ENCODE peak calls at places on chromosomes 11 and 22, in six cellular contexts. J is IMR-90, N is neuronal stem cell, H is mesendoderm, U is H1, V is mesenchymal stem cell. A is an unnamed sample.

GRCh38 chr11:70315726-70316125 is 45.2 kb downstream of the PPFIA1 start:
- DNase-seq in J (no peak), N (no peak), H (no peak), U (no peak), V (no peak), A (no peak)

GRCh38 chr11:10303558-10304363 is 1.1 kb upstream of the ADM start:
- DNase-seq in J (peak), N (no peak), H (peak), U (peak), V (peak), A (peak)

GRCh38 chr11:120337133-120337895 is 1.1 kb downstream of the ARHGEF12 start:
- DNase-seq in J (no peak), N (peak), H (peak), U (no peak), V (peak), A (peak)

GRCh38 chr22:22944268-22944985 is 56.8 kb downstream of the IGLL5 start:
- DNase-seq in J (no peak), N (no peak), H (no peak), U (peak), V (no peak), A (peak)

GRCh38 chr11:74492974-74493815 is at the start of gene LIPT2:
- DNase-seq in J (peak), N (peak), H (peak), U (peak), V (peak), A (peak)

GRCh38 chr11:110153474-110153873 is 60.3 kb downstream of the ZC3H12C start:
- DNase-seq in J (no peak), N (no peak), H (no peak), U (no peak), V (no peak), A (no peak)

GRCh38 chr11:25667871-25668270 is 664.1 kb upstream of the ANO3 start:
- DNase-seq in J (no peak), N (no peak), H (no peak), U (no peak), V (no peak), A (no peak)

GRCh38 chr11:80424012-80424695 is 983.3 kb upstream of the TENM4 start:
- DNase-seq in J (no peak), N (no peak), H (peak), U (no peak), V (no peak), A (peak)

GRCh38 chr11:63985812-63986155 is 454 bp upstream of the OTUB1 start:
- DNase-seq in J (no peak), N (no peak), H (no peak), U (no peak), V (no peak), A (no peak)

GRCh38 chr22:49671331-49672012 is 156.2 kb downstream of the BRD1 start:
- DNase-seq in J (no peak), N (no peak), H (no peak), U (peak), V (no peak), A (peak)

GRCh38 chr22:50340157-50340879 is 2.8 kb upstream of the PPP6R2 start:
- DNase-seq in J (no peak), N (no peak), H (peak), U (no peak), V (peak), A (no peak)

GRCh38 chr11:14320020-14320419 is 39.0 kb downstream of the RRAS2 start:
- DNase-seq in J (peak), N (no peak), H (no peak), U (no peak), V (peak), A (no peak)

GRCh38 chr11:69060005-69060404 is 11.3 kb downstream of the TPCN2 start:
- DNase-seq in J (no peak), N (no peak), H (no peak), U (no peak), V (no peak), A (no peak)

GRCh38 chr22:33314316-33314715 is 256.1 kb upstream of the SYN3 start:
- DNase-seq in J (no peak), N (no peak), H (no peak), U (no peak), V (no peak), A (no peak)

GRCh38 chr11:120964857-120965256 is 59.0 kb upstream of the TBCEL start:
- DNase-seq in J (peak), N (no peak), H (no peak), U (no peak), V (peak), A (no peak)

GRCh38 chr11:68340784-68341556 is 28.6 kb downstream of the LRP5 start:
- DNase-seq in J (no peak), N (no peak), H (no peak), U (no peak), V (peak), A (no peak)

GRCh38 chr22:23263651-23264555 is 83.6 kb downstream of the BCR start:
- DNase-seq in J (no peak), N (no peak), H (no peak), U (no peak), V (no peak), A (no peak)

GRCh38 chr11:72673284-72673942 is 809 bp downstream of the PDE2A start:
- DNase-seq in J (no peak), N (peak), H (peak), U (peak), V (no peak), A (no peak)

GRCh38 chr11:107583629-107584195 is 7.2 kb upstream of the ELMOD1 start:
- DNase-seq in J (peak), N (no peak), H (no peak), U (no peak), V (no peak), A (no peak)

DNA sequence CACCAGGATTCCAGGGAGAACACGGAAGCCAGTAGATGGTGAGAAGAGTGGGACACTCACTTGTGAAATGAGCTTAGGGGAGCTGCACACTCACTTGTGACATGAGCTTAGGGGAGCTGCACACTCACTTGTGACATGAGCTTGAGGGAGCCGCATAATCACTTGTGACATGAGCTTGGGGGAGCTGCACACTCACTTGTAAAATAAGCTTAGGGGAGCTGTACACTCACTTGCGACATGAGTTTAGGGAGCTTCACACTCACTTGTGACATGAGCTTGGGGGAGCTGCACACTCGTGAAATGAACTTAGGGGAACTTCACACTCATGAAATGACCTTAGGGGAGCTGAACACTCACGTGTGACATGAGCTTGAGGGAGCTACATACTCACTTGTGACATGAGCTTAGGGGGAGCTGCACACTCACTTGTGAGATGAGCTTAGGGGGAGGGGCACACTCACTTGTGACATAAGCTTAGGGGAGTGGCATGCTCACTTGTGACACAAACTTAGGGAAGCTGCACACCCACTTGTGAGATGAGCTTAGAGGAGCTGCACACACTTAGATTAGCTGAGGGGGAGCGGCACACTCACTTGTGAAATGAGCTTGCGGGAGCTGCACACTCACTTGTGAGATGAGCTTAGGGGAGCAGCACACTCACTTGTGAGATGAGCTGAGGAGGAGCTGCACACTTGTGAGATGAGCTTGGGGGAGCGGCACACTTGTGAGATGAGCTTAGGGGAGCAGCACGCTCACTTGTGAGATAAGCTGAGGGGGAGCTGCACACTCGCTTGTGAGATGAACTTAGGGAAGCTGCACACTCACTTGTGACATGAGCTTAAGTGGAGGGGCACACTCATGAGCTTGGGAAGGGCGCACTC is 59.0 kb downstream of the NCAPD3 start:
- DNase-seq in J (no peak), N (peak), H (peak), U (peak), V (no peak), A (peak)
- H2BK15ac ChIP-seq in J (no peak), N (no peak), H (no peak), U (no peak), V (no peak), A (no peak)

GRCh38 chr11:47139878-47140277 is 36.8 kb downstream of the ARFGAP2 start:
- DNase-seq in J (no peak), N (no peak), H (no peak), U (no peak), V (no peak), A (no peak)
- H3K23ac ChIP-seq in J (no peak), N (no peak), H (no peak), U (no peak), V (no peak), A (no peak)

DNA sequence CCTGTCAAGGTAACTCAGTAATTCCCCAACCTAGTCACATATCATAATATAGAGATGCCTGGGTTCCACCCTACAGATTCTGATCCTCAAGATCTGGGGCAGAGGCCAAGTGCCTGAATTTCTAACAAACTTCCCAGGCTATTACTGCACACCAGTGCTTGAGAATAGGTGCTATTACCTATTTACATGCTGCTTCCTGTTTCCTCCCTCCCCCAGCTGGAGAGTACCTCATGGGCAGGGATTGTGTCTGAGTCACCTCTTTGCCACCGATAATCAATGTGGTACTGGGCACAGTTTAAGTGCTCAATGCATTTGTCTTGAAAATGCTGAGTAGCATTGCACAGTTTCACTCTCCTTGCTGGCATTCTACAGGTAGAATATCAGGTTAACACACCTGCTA is 582.2 kb upstream of the CADM1 start:
- DNase-seq in J (no peak), N (no peak), H (peak), U (no peak), V (no peak), A (no peak)
- H3K4ac ChIP-seq in J (no peak), N (no peak), H (peak), U (no peak), V (no peak), A (no peak)

DNA sequence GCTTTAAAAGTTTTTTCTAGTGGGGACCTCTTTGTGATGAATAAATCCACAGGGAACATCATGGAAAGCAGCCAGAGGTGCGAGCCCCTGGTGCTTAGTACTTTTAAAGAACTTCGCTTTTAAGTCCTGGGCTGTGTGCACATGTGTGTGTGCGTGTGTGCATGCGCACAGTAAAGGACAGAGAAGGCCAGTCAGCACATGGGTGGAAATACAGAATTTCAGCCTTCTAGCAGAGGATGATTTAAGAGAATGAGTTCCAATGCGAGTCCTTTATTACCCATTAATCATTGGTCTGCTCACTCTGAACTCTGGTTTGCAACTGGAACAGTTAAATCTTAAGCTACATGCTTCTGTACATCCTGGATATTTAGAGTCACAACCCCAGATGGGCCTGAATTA is 18.9 kb downstream of the TEAD1 start:
- DNase-seq in J (no peak), N (no peak), H (no peak), U (no peak), V (peak), A (no peak)
- H2BK15ac ChIP-seq in J (no peak), N (no peak), H (no peak), U (no peak), V (no peak), A (no peak)

GRCh38 chr11:35135222-35135621 is 3.7 kb upstream of the CD44 start:
- DNase-seq in J (no peak), N (no peak), H (no peak), U (no peak), V (peak), A (no peak)
- H3K23ac ChIP-seq in J (no peak), N (no peak), H (no peak), U (no peak), V (no peak), A (no peak)

DNA sequence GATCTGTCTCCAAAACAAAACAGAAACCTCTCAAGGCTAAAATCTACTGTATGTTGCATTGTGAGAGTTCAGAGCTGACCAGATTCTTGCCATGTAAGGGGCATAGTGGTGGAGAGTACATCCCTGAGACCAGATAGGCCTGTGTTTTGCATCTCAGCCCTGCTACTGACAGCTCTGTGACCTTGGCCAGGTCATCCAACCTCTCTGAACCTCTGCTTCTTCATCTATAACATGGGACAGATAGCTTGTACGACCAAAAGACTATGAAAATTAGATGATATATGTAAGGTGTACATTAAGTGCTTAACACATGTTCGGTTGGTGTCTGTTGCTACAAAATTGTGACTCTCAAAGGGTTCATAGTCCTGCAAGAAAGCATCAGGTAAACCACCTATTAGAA is 22.9 kb downstream of the ZNRF3 start:
- DNase-seq in J (no peak), N (no peak), H (no peak), U (no peak), V (no peak), A (no peak)
- H3K4ac ChIP-seq in J (no peak), N (no peak), H (no peak), U (no peak), V (no peak), A (no peak)

DNA sequence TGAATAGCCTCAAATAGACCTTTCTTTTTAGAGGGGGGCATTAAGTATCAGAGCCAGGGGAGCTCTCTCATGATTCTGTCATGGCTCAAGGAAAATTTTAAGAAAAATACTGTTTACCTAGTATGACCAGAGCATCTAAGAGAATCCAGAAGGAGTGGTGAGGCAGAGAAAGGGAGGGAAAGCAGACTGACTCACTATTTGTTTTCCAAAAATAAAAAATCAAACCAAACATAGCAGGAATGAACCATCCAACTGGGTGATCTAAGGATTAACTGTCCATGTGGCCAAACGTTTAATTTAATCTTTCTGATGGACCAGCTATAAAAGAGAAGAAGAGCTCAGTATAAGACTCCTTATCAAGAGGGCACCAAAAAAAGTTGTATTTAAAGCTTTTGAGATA is 70.8 kb downstream of the GAB2 start:
- DNase-seq in J (no peak), N (no peak), H (no peak), U (no peak), V (no peak), A (no peak)
- H2BK15ac ChIP-seq in J (no peak), N (no peak), H (no peak), U (no peak), V (no peak), A (no peak)

GRCh38 chr11:36339899-36340298 is 43.8 kb downstream of the PRR5L start:
- DNase-seq in J (no peak), N (no peak), H (no peak), U (no peak), V (no peak), A (no peak)
- H3K23ac ChIP-seq in J (no peak), N (no peak), H (no peak), U (no peak), V (peak), A (no peak)

DNA sequence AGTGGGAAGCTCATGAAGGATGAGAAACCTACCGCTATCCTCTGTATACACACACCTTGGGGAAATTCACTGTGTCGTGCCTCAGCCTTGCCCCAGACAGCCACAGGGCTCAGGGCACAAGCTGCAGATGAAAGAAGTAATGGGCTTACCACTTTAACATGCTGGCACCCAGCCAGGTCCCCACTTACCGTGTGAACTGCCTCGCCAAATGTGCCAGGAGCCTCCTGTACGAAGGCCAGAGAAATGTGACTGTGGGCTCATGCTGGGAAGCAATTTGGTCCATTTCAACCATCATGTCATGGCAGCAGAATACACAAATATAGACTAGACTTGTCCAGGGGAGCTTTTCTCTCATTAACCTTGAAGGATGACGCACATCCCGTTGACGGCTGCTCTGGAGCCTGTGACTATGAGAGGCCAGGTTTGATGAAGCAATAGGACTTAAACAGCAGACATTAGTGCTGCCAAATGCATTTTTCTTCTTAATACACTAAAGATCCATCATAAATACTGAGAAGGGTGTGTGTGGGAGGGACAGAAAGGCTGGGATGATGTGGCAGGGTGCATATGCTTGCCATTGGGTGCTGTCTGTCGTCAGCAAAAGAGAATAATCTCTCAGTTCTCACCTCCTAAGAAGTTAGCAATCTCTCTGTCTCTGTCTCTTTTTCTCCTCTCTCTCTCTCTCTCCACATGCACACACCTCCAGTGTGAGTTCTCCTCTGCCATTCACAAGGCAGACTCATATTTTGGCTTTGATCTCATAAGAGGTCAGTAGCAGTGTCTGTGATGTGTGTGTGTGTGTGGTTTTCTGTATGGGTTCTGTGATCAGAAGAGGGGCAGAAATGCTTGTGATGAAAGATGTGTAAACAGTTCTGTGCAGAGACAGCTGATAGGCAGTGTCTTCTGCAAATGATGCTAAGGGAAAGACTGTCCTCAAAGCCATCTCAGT is 142.4 kb downstream of the KIRREL3 start:
- DNase-seq in J (peak), N (no peak), H (no peak), U (no peak), V (no peak), A (no peak)
- H3K4ac ChIP-seq in J (no peak), N (no peak), H (no peak), U (no peak), V (no peak), A (no peak)

A was measured in H9.